ENCODE peak calls at places on chromosomes 3 and 15, in nine cellular contexts. One of them, this sample, is unnamed.

GRCh38 chr15:55742498-55742926 is 440 bp downstream of the PRTG start:
- DNase-seq in breast epithelium: no peak
- DNase-seq in sciatic nerve: peak
- DNase-seq in left ventricle myocardium inferior: peak
- DNase-seq in SJSA1: peak
- DNase-seq in MCF 10A: peak
- DNase-seq in hepatic stellate cell: peak
- DNase-seq in fibroblast of the conjunctiva: no peak
- DNase-seq in NCI-H524: peak
- DNase-seq in this sample: peak

GRCh38 chr3:121757087-121757811 is 7.7 kb upstream of the GOLGB1 start:
- DNase-seq in breast epithelium: no peak
- DNase-seq in sciatic nerve: no peak
- DNase-seq in left ventricle myocardium inferior: peak
- DNase-seq in SJSA1: no peak
- DNase-seq in MCF 10A: no peak
- DNase-seq in hepatic stellate cell: no peak
- DNase-seq in fibroblast of the conjunctiva: no peak
- DNase-seq in NCI-H524: peak
- DNase-seq in this sample: no peak

GRCh38 chr3:97691354-97691753 is 73.2 kb upstream of the ARL6 start:
- DNase-seq in breast epithelium: no peak
- DNase-seq in sciatic nerve: no peak
- DNase-seq in left ventricle myocardium inferior: no peak
- DNase-seq in SJSA1: no peak
- DNase-seq in MCF 10A: no peak
- DNase-seq in hepatic stellate cell: no peak
- DNase-seq in fibroblast of the conjunctiva: no peak
- DNase-seq in NCI-H524: no peak
- DNase-seq in this sample: no peak

GRCh38 chr3:161171113-161171512 is 50.0 kb upstream of the NMD3 start:
- DNase-seq in breast epithelium: no peak
- DNase-seq in sciatic nerve: peak
- DNase-seq in left ventricle myocardium inferior: peak
- DNase-seq in SJSA1: peak
- DNase-seq in MCF 10A: peak
- DNase-seq in hepatic stellate cell: peak
- DNase-seq in fibroblast of the conjunctiva: peak
- DNase-seq in NCI-H524: no peak
- DNase-seq in this sample: peak

GRCh38 chr3:110811050-110811449 is 260.6 kb upstream of the NECTIN3 start:
- DNase-seq in breast epithelium: no peak
- DNase-seq in sciatic nerve: no peak
- DNase-seq in left ventricle myocardium inferior: no peak
- DNase-seq in SJSA1: no peak
- DNase-seq in MCF 10A: no peak
- DNase-seq in hepatic stellate cell: no peak
- DNase-seq in fibroblast of the conjunctiva: no peak
- DNase-seq in NCI-H524: no peak
- DNase-seq in this sample: no peak

GRCh38 chr3:197547618-197548017 is 8.2 kb downstream of the BDH1 start:
- DNase-seq in breast epithelium: no peak
- DNase-seq in sciatic nerve: no peak
- DNase-seq in left ventricle myocardium inferior: no peak
- DNase-seq in SJSA1: no peak
- DNase-seq in MCF 10A: no peak
- DNase-seq in hepatic stellate cell: no peak
- DNase-seq in fibroblast of the conjunctiva: no peak
- DNase-seq in NCI-H524: no peak
- DNase-seq in this sample: no peak

GRCh38 chr15:50181983-50182232 is at the start of gene SLC27A2:
- DNase-seq in breast epithelium: no peak
- DNase-seq in sciatic nerve: no peak
- DNase-seq in left ventricle myocardium inferior: peak
- DNase-seq in SJSA1: no peak
- DNase-seq in MCF 10A: no peak
- DNase-seq in hepatic stellate cell: no peak
- DNase-seq in fibroblast of the conjunctiva: no peak
- DNase-seq in NCI-H524: no peak
- DNase-seq in this sample: no peak

GRCh38 chr15:72472907-72473669 is 1.0 kb upstream of the ARIH1 start:
- DNase-seq in breast epithelium: no peak
- DNase-seq in sciatic nerve: no peak
- DNase-seq in left ventricle myocardium inferior: no peak
- DNase-seq in SJSA1: no peak
- DNase-seq in MCF 10A: no peak
- DNase-seq in hepatic stellate cell: no peak
- DNase-seq in fibroblast of the conjunctiva: no peak
- DNase-seq in NCI-H524: no peak
- DNase-seq in this sample: no peak

GRCh38 chr3:118884748-118885206 is 149.9 kb downstream of the IGSF11 start:
- DNase-seq in breast epithelium: peak
- DNase-seq in sciatic nerve: peak
- DNase-seq in left ventricle myocardium inferior: peak
- DNase-seq in SJSA1: peak
- DNase-seq in MCF 10A: peak
- DNase-seq in hepatic stellate cell: peak
- DNase-seq in fibroblast of the conjunctiva: peak
- DNase-seq in NCI-H524: peak
- DNase-seq in this sample: peak

This sample was measured in H54.